ENCODE peak calls at places on chromosomes 1 and 21, in four cellular contexts. One of them, this sample, is unnamed.

GRCh38 chr1:41646186-41646585 is 161.7 kb upstream of the EDN2 start:
- DNase-seq in fibroblast of mammary gland: no peak
- DNase-seq in pancreas: no peak
- DNase-seq in fibroblast of lung: no peak
- DNase-seq in this sample: no peak

GRCh38 chr1:4836574-4836973 is 182.2 kb downstream of the AJAP1 start:
- DNase-seq in fibroblast of mammary gland: no peak
- DNase-seq in pancreas: no peak
- DNase-seq in fibroblast of lung: no peak
- DNase-seq in this sample: no peak

GRCh38 chr1:7044471-7044805 is 259.2 kb downstream of the CAMTA1 start:
- DNase-seq in fibroblast of mammary gland: no peak
- DNase-seq in pancreas: no peak
- DNase-seq in fibroblast of lung: no peak
- DNase-seq in this sample: no peak

GRCh38 chr1:48469616-48470500 is 2.1 kb downstream of the SPATA6 start:
- DNase-seq in fibroblast of mammary gland: peak
- DNase-seq in pancreas: no peak
- DNase-seq in fibroblast of lung: peak
- DNase-seq in this sample: peak

GRCh38 chr1:19080715-19081114 is 124.2 kb upstream of the IFFO2 start:
- DNase-seq in fibroblast of mammary gland: no peak
- DNase-seq in pancreas: no peak
- DNase-seq in fibroblast of lung: no peak
- DNase-seq in this sample: no peak

GRCh38 chr1:155504207-155504606 is 58.4 kb downstream of the ASH1L start:
- DNase-seq in fibroblast of lung: peak
- DNase-seq in fibroblast of mammary gland: peak
- DNase-seq in pancreas: no peak
- DNase-seq in this sample: peak

GRCh38 chr1:45455162-45455561 is 35.8 kb downstream of the TESK2 start:
- DNase-seq in fibroblast of lung: peak
- DNase-seq in fibroblast of mammary gland: no peak
- DNase-seq in pancreas: no peak
- DNase-seq in this sample: no peak

GRCh38 chr1:74943046-74943445 is 191.1 kb upstream of the LHX8 start:
- DNase-seq in pancreas: no peak
- DNase-seq in fibroblast of lung: no peak
- DNase-seq in fibroblast of mammary gland: no peak
- DNase-seq in this sample: no peak

GRCh38 chr1:108758782-108759181 is 12.3 kb downstream of the STXBP3 start:
- DNase-seq in pancreas: no peak
- DNase-seq in fibroblast of mammary gland: no peak
- DNase-seq in fibroblast of lung: no peak
- DNase-seq in this sample: no peak

GRCh38 chr1:89310505-89310904 is 37.8 kb upstream of the GBP5 start:
- DNase-seq in pancreas: no peak
- DNase-seq in fibroblast of lung: peak
- DNase-seq in fibroblast of mammary gland: peak
- DNase-seq in this sample: peak

GRCh38 chr1:56355918-56356317 is 223.4 kb downstream of the PLPP3 start:
- DNase-seq in fibroblast of mammary gland: no peak
- DNase-seq in fibroblast of lung: no peak
- DNase-seq in pancreas: no peak
- DNase-seq in this sample: no peak

GRCh38 chr1:164630626-164631396 is 71.8 kb downstream of the PBX1 start:
- DNase-seq in fibroblast of lung: no peak
- DNase-seq in pancreas: no peak
- DNase-seq in fibroblast of mammary gland: peak
- DNase-seq in this sample: no peak

GRCh38 chr1:153805042-153805745 is 30.0 kb downstream of the SLC27A3 start:
- DNase-seq in fibroblast of mammary gland: peak
- DNase-seq in fibroblast of lung: peak
- DNase-seq in pancreas: no peak
- DNase-seq in this sample: peak

GRCh38 chr1:50967416-50968020 is 2.5 kb upstream of the CDKN2C start:
- DNase-seq in pancreas: no peak
- DNase-seq in fibroblast of lung: peak
- DNase-seq in fibroblast of mammary gland: peak
- DNase-seq in this sample: peak

GRCh38 chr1:85134583-85135455 is 66.0 kb downstream of the SYDE2 start:
- DNase-seq in fibroblast of mammary gland: peak
- DNase-seq in fibroblast of lung: peak
- DNase-seq in pancreas: no peak
- DNase-seq in this sample: peak

GRCh38 chr1:158060001-158060400 is 66.6 kb downstream of the KIRREL1 start:
- DNase-seq in pancreas: no peak
- DNase-seq in fibroblast of mammary gland: no peak
- DNase-seq in fibroblast of lung: no peak
- DNase-seq in this sample: no peak

DNA sequence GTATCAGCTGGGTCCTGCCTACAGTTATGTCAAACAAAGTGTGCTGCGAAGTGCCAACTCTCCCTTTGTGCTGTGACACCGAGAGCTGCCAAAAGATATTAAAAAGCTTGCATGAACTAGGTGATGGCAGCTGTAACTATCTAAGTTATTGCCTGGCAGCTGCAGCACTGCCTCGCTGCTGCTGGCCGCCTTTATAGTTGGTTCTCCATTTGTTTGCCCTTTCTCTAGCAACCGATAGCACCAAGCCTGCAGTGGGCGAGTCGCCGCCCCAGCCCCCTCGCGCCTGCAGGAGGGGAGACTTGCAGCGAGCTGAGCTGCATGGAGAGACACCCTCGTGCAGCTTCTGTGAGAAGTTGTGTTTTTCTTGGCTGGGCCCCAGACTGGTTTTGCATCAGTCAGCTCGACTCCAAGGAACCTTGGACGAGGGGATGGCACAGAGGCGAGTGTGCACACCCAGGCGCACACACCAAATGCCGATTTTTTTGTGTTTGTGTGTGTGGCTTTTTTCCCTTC is 330.6 kb downstream of the RPS6KC1 start:
- DNase-seq in fibroblast of lung: peak
- DNase-seq in fibroblast of mammary gland: no peak
- DNase-seq in pancreas: no peak
- DNase-seq in this sample: no peak
- H3K4me3 ChIP-seq in fibroblast of lung: no peak
- H3K4me3 ChIP-seq in fibroblast of mammary gland: no peak
- H3K4me3 ChIP-seq in pancreas: no peak
- H3K4me3 ChIP-seq in this sample: no peak

DNA sequence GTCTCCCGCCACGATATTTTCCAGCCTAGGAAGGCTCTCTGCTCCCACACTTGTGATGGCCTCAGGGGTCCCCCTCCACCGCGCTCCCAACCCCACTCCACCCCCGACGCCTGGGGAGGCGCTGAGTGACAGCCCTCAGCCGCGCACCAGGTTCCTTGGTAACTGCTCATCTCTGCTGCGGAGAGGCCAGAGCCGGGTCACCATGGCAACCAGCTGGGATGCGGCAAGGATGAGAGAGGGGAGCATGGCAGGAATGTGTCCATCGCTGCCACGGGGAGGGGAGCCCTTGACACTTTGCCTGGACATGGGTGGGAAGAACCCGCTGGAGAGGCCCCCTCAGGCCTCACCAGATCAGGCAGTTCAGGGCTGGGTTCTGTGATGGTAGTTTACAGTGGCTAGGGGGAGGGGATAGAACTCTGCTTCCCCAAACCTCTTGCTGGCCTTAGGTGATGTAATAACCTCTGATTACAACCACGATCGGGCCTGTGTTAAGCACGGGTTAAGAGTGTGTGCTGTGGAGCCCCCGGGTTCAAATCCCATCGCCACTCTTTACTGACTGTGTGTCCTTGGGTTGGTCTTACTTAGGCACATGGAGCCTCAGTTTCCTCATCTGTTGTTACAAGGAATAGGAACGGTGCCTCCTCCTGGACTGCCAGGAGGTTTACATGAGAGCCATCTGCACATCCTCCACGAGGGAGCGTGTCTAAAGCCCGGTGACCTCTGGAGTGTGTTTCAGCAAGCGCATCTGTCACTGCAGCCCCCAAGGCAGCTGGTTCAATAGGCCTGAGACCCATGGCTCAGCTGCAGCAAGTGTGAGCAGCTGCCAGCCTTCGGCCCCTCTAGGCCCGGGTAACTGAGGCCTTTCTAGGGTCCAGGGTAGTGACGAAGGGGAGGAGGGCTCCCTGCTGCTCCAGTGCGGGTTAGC is 6.3 kb downstream of the KIF17 start:
- DNase-seq in fibroblast of lung: no peak
- DNase-seq in pancreas: no peak
- DNase-seq in fibroblast of mammary gland: no peak
- DNase-seq in this sample: no peak
- TF ChIP-seq CTCF in fibroblast of lung: peak
- TF ChIP-seq CTCF in pancreas: no peak
- TF ChIP-seq CTCF in fibroblast of mammary gland: no peak
- TF ChIP-seq CTCF in this sample: no peak

GRCh38 chr1:202189919-202190715 is 3.5 kb upstream of the LGR6 start:
- DNase-seq in fibroblast of mammary gland: no peak
- DNase-seq in pancreas: no peak
- DNase-seq in fibroblast of lung: no peak
- DNase-seq in this sample: no peak

GRCh38 chr1:202197670-202198359 is 4.2 kb downstream of the LGR6 start:
- DNase-seq in fibroblast of lung: no peak
- DNase-seq in fibroblast of mammary gland: no peak
- DNase-seq in pancreas: no peak
- DNase-seq in this sample: no peak

GRCh38 chr1:202192770-202193613 is 607 bp upstream of the LGR6 start:
- DNase-seq in fibroblast of mammary gland: peak
- DNase-seq in pancreas: peak
- DNase-seq in fibroblast of lung: peak
- DNase-seq in this sample: peak

GRCh38 chr1:202194328-202194648 is 689 bp downstream of the LGR6 start:
- DNase-seq in fibroblast of lung: no peak
- DNase-seq in fibroblast of mammary gland: no peak
- DNase-seq in pancreas: no peak
- DNase-seq in this sample: no peak

GRCh38 chr1:202193614-202194327 is at the start of gene LGR6:
- DNase-seq in fibroblast of lung: no peak
- DNase-seq in fibroblast of mammary gland: no peak
- DNase-seq in pancreas: no peak
- DNase-seq in this sample: no peak
- H3K4me3 ChIP-seq in fibroblast of lung: no peak
- H3K4me3 ChIP-seq in fibroblast of mammary gland: no peak
- H3K4me3 ChIP-seq in pancreas: no peak
- H3K4me3 ChIP-seq in this sample: no peak

GRCh38 chr21:33308586-33309490 is 15.9 kb upstream of the IFNAR1 start:
- DNase-seq in fibroblast of lung: peak
- DNase-seq in fibroblast of mammary gland: peak
- DNase-seq in pancreas: no peak
- DNase-seq in this sample: peak
- TF ChIP-seq CTCF in fibroblast of lung: no peak
- TF ChIP-seq CTCF in fibroblast of mammary gland: no peak
- TF ChIP-seq CTCF in pancreas: no peak
- TF ChIP-seq CTCF in this sample: no peak

DNA sequence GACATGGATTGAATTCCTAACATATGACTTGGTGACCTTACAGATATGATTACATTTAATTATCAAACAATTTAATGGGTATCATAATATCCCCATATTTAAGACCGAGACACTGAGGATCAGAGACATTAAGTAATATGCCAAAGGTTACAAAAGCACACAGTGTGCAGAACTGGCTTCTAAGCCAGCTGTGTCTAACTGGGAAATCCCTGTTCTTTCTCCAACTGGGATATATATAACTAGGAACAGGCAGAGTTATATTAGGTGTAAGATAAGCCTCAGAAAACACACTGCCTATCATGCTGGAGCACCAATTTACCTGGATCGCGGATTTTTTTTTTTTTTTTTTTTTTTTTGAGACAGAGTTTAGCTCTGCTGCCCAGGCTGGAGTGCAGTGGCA is 88.3 kb upstream of the ADGRL2 start:
- DNase-seq in fibroblast of mammary gland: no peak
- DNase-seq in pancreas: no peak
- DNase-seq in fibroblast of lung: no peak
- DNase-seq in this sample: no peak
- H3K4me3 ChIP-seq in fibroblast of mammary gland: no peak
- H3K4me3 ChIP-seq in pancreas: no peak
- H3K4me3 ChIP-seq in fibroblast of lung: no peak
- H3K4me3 ChIP-seq in this sample: no peak

This sample was measured in cardiac fibroblast.